ENCODE peak calls at places on chromosomes 11 and 22, in ten cellular contexts. P, C, E, A, F, O, W, I, J and R are unnamed samples. For H3K36me3 and H3K4me1, the result is how much of the 10 kb centered on the place peaks cover.

GRCh38 chr11:1830500-1831223 is 4.1 kb upstream of the SYT8 start:
- DNase-seq in P (peak), C (no peak), E (peak), A (peak), F (no peak), O (peak), W (peak), I (no peak), J (no peak), R (no peak)

GRCh38 chr11:65425105-65425970 is 2.7 kb downstream of the NEAT1 start:
- DNase-seq in P (peak), C (peak), E (peak), A (no peak), F (no peak), O (no peak), W (peak), I (peak), J (no peak), R (peak)

GRCh38 chr11:115530752-115531151 is 26.5 kb upstream of the CADM1 start:
- DNase-seq in P (no peak), C (no peak), E (no peak), A (no peak), F (no peak), O (no peak), W (no peak), I (no peak), J (no peak), R (no peak)

GRCh38 chr11:110409174-110409573 is 20.6 kb upstream of the FDX1 start:
- DNase-seq in P (no peak), C (no peak), E (no peak), A (no peak), F (no peak), O (no peak), W (no peak), I (peak), J (no peak), R (no peak)

GRCh38 chr11:298406-299065 is 790 bp downstream of the IFITM5 start:
- DNase-seq in P (peak), C (peak), E (no peak), A (peak), F (no peak), O (no peak), W (no peak), I (no peak), J (peak), R (no peak)

GRCh38 chr11:2102883-2103213 is 36.3 kb downstream of the IGF2 start:
- DNase-seq in P (no peak), C (no peak), E (no peak), A (no peak), F (no peak), O (no peak), W (no peak), I (no peak), J (no peak), R (no peak)

GRCh38 chr11:10650630-10651029 is 42.9 kb downstream of the IRAG1 start:
- DNase-seq in P (no peak), C (peak), E (no peak), A (no peak), F (peak), O (no peak), W (no peak), I (no peak), J (no peak), R (no peak)

GRCh38 chr11:100680070-100680469 is 7.0 kb upstream of the ARHGAP42 start:
- DNase-seq in P (no peak), C (no peak), E (no peak), A (no peak), F (no peak), O (no peak), W (no peak), I (no peak), J (no peak), R (no peak)

GRCh38 chr11:34356918-34357645 is 728 bp downstream of the ABTB2 start:
- DNase-seq in P (peak), C (peak), E (peak), A (peak), F (peak), O (peak), W (peak), I (peak), J (peak), R (no peak)

GRCh38 chr22:28894793-28895192 is 11.4 kb downstream of the ZNRF3 start:
- DNase-seq in P (no peak), C (no peak), E (no peak), A (no peak), F (no peak), O (no peak), W (no peak), I (no peak), J (no peak), R (no peak)

GRCh38 chr11:121466063-121466794 is 13.5 kb upstream of the SORL1-AS1 start:
- DNase-seq in P (peak), C (peak), E (peak), A (peak), F (peak), O (peak), W (peak), I (peak), J (peak), R (no peak)

GRCh38 chr11:111528557-111528956 is 12.0 kb upstream of the LAYN start:
- DNase-seq in P (no peak), C (no peak), E (peak), A (no peak), F (no peak), O (no peak), W (no peak), I (no peak), J (no peak), R (no peak)

GRCh38 chr11:118497831-118498230 is 29.4 kb upstream of the TTC36 start:
- DNase-seq in P (no peak), C (no peak), E (peak), A (no peak), F (no peak), O (no peak), W (no peak), I (peak), J (no peak), R (no peak)

GRCh38 chr11:47442514-47442913 is 6.4 kb downstream of the RAPSN start:
- DNase-seq in P (no peak), C (no peak), E (no peak), A (no peak), F (no peak), O (no peak), W (no peak), I (no peak), J (no peak), R (no peak)

GRCh38 chr22:44455963-44456358 is 42.1 kb downstream of the RTL6 start:
- DNase-seq in P (no peak), C (no peak), E (no peak), A (no peak), F (no peak), O (no peak), W (no peak), I (no peak), J (no peak), R (no peak)

GRCh38 chr11:129266536-129266935 is 74.4 kb upstream of the ARHGAP32 start:
- DNase-seq in P (no peak), C (no peak), E (no peak), A (no peak), F (no peak), O (no peak), W (no peak), I (no peak), J (no peak), R (no peak)

GRCh38 chr22:31148516-31148915 is 8.2 kb upstream of the PLA2G3 start:
- DNase-seq in P (no peak), C (no peak), E (peak), A (no peak), F (no peak), O (no peak), W (no peak), I (peak), J (no peak), R (no peak)
- H3K36me3 ChIP-seq in P (under half), C (under half), E (under half), A (under half), F (under half), O (under half), W (under half), I (under half), J (under half), R (under half)

GRCh38 chr22:30246962-30247376 is 410 bp upstream of the LIF start:
- DNase-seq in P (no peak), C (no peak), E (no peak), A (peak), F (no peak), O (peak), W (no peak), I (no peak), J (no peak), R (no peak)
- H3K4me1 ChIP-seq in P (under half), C (under half), E (under half), A (under half), F (under half), O (under half), W (under half), I (under half), J (under half), R (under half)

GRCh38 chr22:42885446-42885845 is 28.4 kb upstream of the ARFGAP3 start:
- DNase-seq in P (no peak), C (no peak), E (no peak), A (peak), F (no peak), O (no peak), W (no peak), I (peak), J (no peak), R (no peak)
- H3K36me3 ChIP-seq in P (under half), C (half or more), E (under half), A (under half), F (under half), O (under half), W (under half), I (under half), J (under half), R (under half)

DNA sequence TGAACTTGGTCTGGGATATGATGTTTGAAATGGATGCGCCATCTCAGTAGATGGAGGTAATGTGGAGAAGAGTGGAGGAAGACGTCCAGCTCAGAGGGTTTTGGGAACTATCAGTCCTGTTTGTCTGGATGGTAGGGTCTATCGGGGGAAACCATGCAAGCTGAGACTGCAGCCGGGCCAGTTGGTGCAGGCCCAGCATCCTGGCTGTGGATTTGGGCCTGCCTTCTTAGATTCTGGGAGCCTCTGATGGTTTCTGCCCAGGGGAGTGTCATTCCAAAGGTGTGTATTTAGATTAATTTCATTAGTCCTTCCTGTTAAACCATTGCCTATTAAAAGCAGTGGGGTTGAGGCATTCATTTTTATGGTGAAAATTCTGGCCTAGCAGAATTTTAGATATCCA is 31.6 kb downstream of the BMAL1 start:
- DNase-seq in P (no peak), C (no peak), E (no peak), A (no peak), F (no peak), O (no peak), W (no peak), I (no peak), J (no peak), R (no peak)
- H3K4me1 ChIP-seq in P (under half), C (under half), E (under half), A (under half), F (under half), O (under half), W (under half), I (under half), J (under half), R (under half)

DNA sequence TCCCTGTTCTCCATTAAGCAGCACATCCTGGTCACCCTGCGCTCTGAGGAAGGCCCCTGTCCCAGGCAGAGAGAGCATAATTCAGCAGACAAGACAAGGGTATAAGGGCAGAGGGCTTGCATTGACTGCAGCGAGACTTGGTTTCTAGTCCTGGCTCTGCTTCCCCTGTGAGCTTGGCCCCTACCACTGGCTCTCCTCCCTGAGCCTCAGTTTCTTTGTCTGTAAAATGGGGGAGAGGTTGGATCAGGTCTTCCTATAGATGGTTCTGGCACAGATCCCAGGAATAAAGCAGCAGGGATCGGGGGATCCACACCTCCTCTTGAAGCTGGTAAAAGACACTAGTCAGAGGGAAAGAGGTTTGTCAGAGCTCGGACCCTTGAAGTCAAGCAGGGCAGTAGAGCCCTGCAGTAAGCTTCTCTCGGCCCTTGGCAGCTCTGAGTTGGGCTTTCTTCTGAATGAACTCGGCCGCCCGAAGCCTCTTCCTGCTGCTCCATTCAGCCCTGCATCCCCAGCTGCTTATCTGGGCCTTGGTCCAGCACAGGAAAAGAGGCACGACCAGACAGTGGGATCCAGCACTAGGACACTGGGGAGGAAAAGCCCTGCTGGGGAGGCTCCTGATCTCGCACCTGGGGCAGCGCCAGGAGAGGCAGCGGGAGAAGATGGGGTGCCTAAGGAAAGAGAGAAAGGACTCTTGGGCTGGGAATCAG is 2.1 kb downstream of the CREB3L1 start:
- DNase-seq in P (no peak), C (no peak), E (peak), A (no peak), F (no peak), O (peak), W (peak), I (peak), J (peak), R (no peak)
- H3K36me3 ChIP-seq in P (under half), C (under half), E (under half), A (under half), F (under half), O (under half), W (under half), I (under half), J (under half), R (under half)